ENCODE peak calls at places on chromosome 1, in nine cellular contexts. C, Z, I, E, B, M, D, T and W are unnamed samples.

GRCh38 chr1:201456499-201457309 is 12.3 kb downstream of the PHLDA3 start:
- DNase-seq in C (peak), Z (no peak), I (peak), E (no peak), B (no peak), M (no peak), D (no peak), T (peak), W (peak)

GRCh38 chr1:62353853-62354252 is 34.6 kb upstream of the KANK4 start:
- DNase-seq in C (no peak), Z (no peak), I (no peak), E (no peak), B (no peak), M (no peak), D (no peak), T (no peak), W (no peak)

GRCh38 chr1:192485692-192486436 is 89.7 kb upstream of the RGS1 start:
- DNase-seq in C (peak), Z (no peak), I (peak), E (no peak), B (no peak), M (no peak), D (no peak), T (peak), W (peak)

GRCh38 chr1:47968489-47968888 is 28.7 kb downstream of the TRABD2B start:
- DNase-seq in C (no peak), Z (no peak), I (no peak), E (no peak), B (no peak), M (no peak), D (no peak), T (no peak), W (no peak)

GRCh38 chr1:234125283-234125682 is 220.8 kb downstream of the SLC35F3 start:
- DNase-seq in C (peak), Z (peak), I (peak), E (peak), B (no peak), M (no peak), D (no peak), T (no peak), W (no peak)

GRCh38 chr1:164519426-164519825 is 39.6 kb upstream of the PBX1 start:
- DNase-seq in C (no peak), Z (no peak), I (peak), E (no peak), B (no peak), M (no peak), D (no peak), T (no peak), W (no peak)

GRCh38 chr1:40936878-40937484 is 42.5 kb upstream of the CTPS1 start:
- DNase-seq in C (peak), Z (no peak), I (peak), E (no peak), B (no peak), M (no peak), D (no peak), T (no peak), W (no peak)

GRCh38 chr1:115976062-115976899 is at the start of gene SLC22A15:
- DNase-seq in C (no peak), Z (peak), I (peak), E (no peak), B (peak), M (no peak), D (peak), T (peak), W (peak)

GRCh38 chr1:231558711-231559205 is 30.3 kb downstream of the TSNAX start:
- DNase-seq in C (no peak), Z (no peak), I (no peak), E (no peak), B (no peak), M (no peak), D (no peak), T (no peak), W (no peak)

GRCh38 chr1:15180189-15180588 is 26.6 kb downstream of the TMEM51 start:
- DNase-seq in C (no peak), Z (no peak), I (no peak), E (no peak), B (no peak), M (no peak), D (no peak), T (no peak), W (peak)

GRCh38 chr1:115463347-115463746 is 125.3 kb upstream of the NGF start:
- DNase-seq in C (no peak), Z (no peak), I (peak), E (no peak), B (no peak), M (no peak), D (no peak), T (no peak), W (no peak)

GRCh38 chr1:212968385-212968863 is 18.1 kb downstream of the VASH2 start:
- DNase-seq in C (no peak), Z (no peak), I (no peak), E (no peak), B (no peak), M (no peak), D (no peak), T (no peak), W (no peak)

GRCh38 chr1:181712636-181713238 is 229.4 kb downstream of the CACNA1E start:
- DNase-seq in C (no peak), Z (no peak), I (no peak), E (no peak), B (no peak), M (no peak), D (no peak), T (no peak), W (no peak)

GRCh38 chr1:41811051-41811795 is 107.5 kb downstream of the HIVEP3 start:
- DNase-seq in C (peak), Z (no peak), I (peak), E (peak), B (peak), M (peak), D (no peak), T (no peak), W (no peak)

GRCh38 chr1:7621334-7622219 is 149.5 kb upstream of the VAMP3 start:
- DNase-seq in C (no peak), Z (no peak), I (no peak), E (no peak), B (no peak), M (no peak), D (no peak), T (no peak), W (peak)

GRCh38 chr1:157004286-157004685 is 41.3 kb downstream of the ARHGEF11 start:
- DNase-seq in C (no peak), Z (no peak), I (no peak), E (no peak), B (no peak), M (no peak), D (no peak), T (no peak), W (no peak)

GRCh38 chr1:6601865-6602668 is 602 bp downstream of the KLHL21 start:
- DNase-seq in C (peak), Z (no peak), I (peak), E (no peak), B (peak), M (no peak), D (peak), T (no peak), W (no peak)

GRCh38 chr1:231590453-231591198 is 36.0 kb upstream of the DISC1 start:
- DNase-seq in C (peak), Z (peak), I (peak), E (peak), B (peak), M (no peak), D (peak), T (peak), W (peak)

GRCh38 chr1:93620841-93621210 is 60.8 kb downstream of the BCAR3 start:
- DNase-seq in C (no peak), Z (no peak), I (no peak), E (no peak), B (no peak), M (no peak), D (no peak), T (no peak), W (no peak)

GRCh38 chr1:15682886-15683410 is 1.2 kb upstream of the PLEKHM2 start:
- DNase-seq in C (no peak), Z (no peak), I (no peak), E (no peak), B (no peak), M (no peak), D (no peak), T (no peak), W (peak)

GRCh38 chr1:87329051-87329755 is 523 bp downstream of the LMO4 start:
- DNase-seq in C (peak), Z (peak), I (peak), E (peak), B (peak), M (no peak), D (peak), T (no peak), W (peak)

GRCh38 chr1:94672001-94672400 is 130.4 kb upstream of the F3 start:
- DNase-seq in C (no peak), Z (no peak), I (no peak), E (no peak), B (no peak), M (no peak), D (no peak), T (no peak), W (no peak)

GRCh38 chr1:180632326-180633088 is 685 bp downstream of the XPR1 start:
- DNase-seq in C (no peak), Z (peak), I (no peak), E (peak), B (peak), M (peak), D (peak), T (peak), W (peak)

GRCh38 chr1:208601569-208601968 is 357.4 kb upstream of the PLXNA2 start:
- DNase-seq in C (no peak), Z (no peak), I (peak), E (no peak), B (no peak), M (no peak), D (no peak), T (no peak), W (no peak)

GRCh38 chr1:184110253-184111204 is 59.0 kb downstream of the TSEN15 start:
- DNase-seq in C (no peak), Z (no peak), I (no peak), E (peak), B (no peak), M (no peak), D (no peak), T (no peak), W (peak)

GRCh38 chr1:10606070-10606469 is 131.3 kb downstream of the PEX14 start:
- DNase-seq in C (no peak), Z (no peak), I (no peak), E (no peak), B (no peak), M (no peak), D (no peak), T (no peak), W (no peak)

GRCh38 chr1:221439008-221439733 is 302.7 kb downstream of the DUSP10 start:
- DNase-seq in C (peak), Z (no peak), I (peak), E (peak), B (peak), M (peak), D (peak), T (no peak), W (peak)

GRCh38 chr1:224054611-224055010 is 59.3 kb upstream of the FBXO28 start:
- DNase-seq in C (peak), Z (no peak), I (peak), E (no peak), B (no peak), M (no peak), D (no peak), T (no peak), W (no peak)

GRCh38 chr1:164559342-164560070 is 522 bp downstream of the PBX1 start:
- DNase-seq in C (no peak), Z (peak), I (peak), E (no peak), B (no peak), M (no peak), D (no peak), T (peak), W (peak)

GRCh38 chr1:45552309-45552708 is 1.7 kb downstream of the AKR1A1 start:
- DNase-seq in C (no peak), Z (no peak), I (peak), E (no peak), B (no peak), M (no peak), D (no peak), T (no peak), W (no peak)

GRCh38 chr1:246131095-246131494 is 376.0 kb downstream of the SMYD3 start:
- DNase-seq in C (no peak), Z (no peak), I (no peak), E (no peak), B (no peak), M (no peak), D (no peak), T (no peak), W (no peak)

GRCh38 chr1:226641671-226642231 is 93.2 kb downstream of the STUM start:
- DNase-seq in C (no peak), Z (no peak), I (no peak), E (no peak), B (no peak), M (no peak), D (no peak), T (no peak), W (no peak)

GRCh38 chr1:99180343-99180808 is 83.9 kb upstream of the PLPPR4 start:
- DNase-seq in C (peak), Z (peak), I (peak), E (peak), B (peak), M (peak), D (peak), T (peak), W (no peak)

GRCh38 chr1:228938248-228938891 is 203.1 kb downstream of the RHOU start:
- DNase-seq in C (no peak), Z (no peak), I (no peak), E (peak), B (peak), M (no peak), D (no peak), T (no peak), W (no peak)